ENCODE peak calls at places on chromosome 10, in five cellular contexts. One of them, this sample, is unnamed.

GRCh38 chr10:1846050-1846449 is 108.7 kb upstream of the ADARB2 start:
- DNase-seq in SK-N-SH: no peak
- DNase-seq in K562: no peak
- DNase-seq in H1: no peak
- DNase-seq in GM12891: no peak
- DNase-seq in this sample: no peak

GRCh38 chr10:91635401-91636400 is 2.8 kb upstream of the PPP1R3C start:
- DNase-seq in SK-N-SH: peak; percentile 67
- DNase-seq in K562: peak; percentile 62
- DNase-seq in GM12891: peak; percentile 18
- DNase-seq in H1: no peak
- DNase-seq in this sample: peak; percentile 73

GRCh38 chr10:94155722-94156271 is 162.1 kb downstream of the PLCE1 start:
- DNase-seq in SK-N-SH: no peak
- DNase-seq in GM12891: no peak
- DNase-seq in K562: no peak
- DNase-seq in H1: no peak
- DNase-seq in this sample: no peak

GRCh38 chr10:93995598-93996271 is 2.0 kb downstream of the PLCE1 start:
- DNase-seq in H1: no peak
- DNase-seq in SK-N-SH: no peak
- DNase-seq in K562: no peak
- DNase-seq in GM12891: no peak
- DNase-seq in this sample: no peak

GRCh38 chr10:29608476-29609301 is 26.1 kb downstream of the SVIL start:
- DNase-seq in H1: no peak
- DNase-seq in SK-N-SH: no peak
- DNase-seq in GM12891: no peak
- DNase-seq in K562: no peak
- DNase-seq in this sample: no peak

GRCh38 chr10:132662186-132662920 is 123.6 kb downstream of the NKX6-2 start:
- DNase-seq in H1: no peak
- DNase-seq in SK-N-SH: no peak
- DNase-seq in GM12891: no peak
- DNase-seq in K562: no peak
- DNase-seq in this sample: no peak

GRCh38 chr10:125795111-125795510 is 19.5 kb upstream of the MMP21 start:
- DNase-seq in H1: no peak
- DNase-seq in SK-N-SH: no peak
- DNase-seq in GM12891: no peak
- DNase-seq in K562: no peak
- DNase-seq in this sample: no peak

GRCh38 chr10:117163061-117163953 is 25.2 kb upstream of the VAX1 start:
- DNase-seq in GM12891: no peak
- DNase-seq in SK-N-SH: peak; percentile 79
- DNase-seq in H1: no peak
- DNase-seq in K562: peak; percentile 27
- DNase-seq in this sample: no peak

GRCh38 chr10:54620352-54620751 is 180.7 kb downstream of the PCDH15 start:
- DNase-seq in K562: no peak
- DNase-seq in H1: no peak
- DNase-seq in GM12891: no peak
- DNase-seq in SK-N-SH: no peak
- DNase-seq in this sample: no peak

GRCh38 chr10:17406036-17406834 is 48.2 kb downstream of the ST8SIA6 start:
- DNase-seq in GM12891: no peak
- DNase-seq in K562: no peak
- DNase-seq in H1: no peak
- DNase-seq in SK-N-SH: no peak
- DNase-seq in this sample: no peak

GRCh38 chr10:76149602-76150138 is 718.2 kb downstream of the LRMDA start:
- DNase-seq in SK-N-SH: no peak
- DNase-seq in K562: no peak
- DNase-seq in H1: no peak
- DNase-seq in GM12891: no peak
- DNase-seq in this sample: no peak

GRCh38 chr10:46255696-46256355 is 31.0 kb upstream of the ANTXRL start:
- DNase-seq in SK-N-SH: peak; percentile 95
- DNase-seq in GM12891: peak; percentile 38
- DNase-seq in H1: peak; percentile 62
- DNase-seq in K562: peak; percentile 80
- DNase-seq in this sample: peak; percentile 43

GRCh38 chr10:72002354-72003295 is 38.4 kb downstream of the CHST3 start:
- DNase-seq in H1: no peak
- DNase-seq in K562: no peak
- DNase-seq in SK-N-SH: no peak
- DNase-seq in GM12891: no peak
- DNase-seq in this sample: no peak

GRCh38 chr10:19958787-19959186 is 142.6 kb downstream of the PLXDC2 start:
- DNase-seq in SK-N-SH: no peak
- DNase-seq in H1: no peak
- DNase-seq in K562: no peak
- DNase-seq in GM12891: no peak
- DNase-seq in this sample: no peak

GRCh38 chr10:75247797-75248196 is 12.0 kb upstream of the COMTD1 start:
- DNase-seq in GM12891: no peak
- DNase-seq in H1: no peak
- DNase-seq in K562: no peak
- DNase-seq in SK-N-SH: no peak
- DNase-seq in this sample: no peak

GRCh38 chr10:109205929-109206585 is 717.3 kb downstream of the XPNPEP1 start:
- DNase-seq in K562: no peak
- DNase-seq in H1: no peak
- DNase-seq in SK-N-SH: no peak
- DNase-seq in GM12891: no peak
- DNase-seq in this sample: no peak

GRCh38 chr10:58107506-58107905 is 160.2 kb downstream of the IPMK start:
- DNase-seq in SK-N-SH: no peak
- DNase-seq in GM12891: no peak
- DNase-seq in K562: no peak
- DNase-seq in H1: no peak
- DNase-seq in this sample: no peak
- TF ChIP-seq TAF1 in SK-N-SH: no peak
- TF ChIP-seq TAF1 in GM12891: no peak
- TF ChIP-seq TAF1 in K562: no peak
- TF ChIP-seq TAF1 in H1: no peak
- TF ChIP-seq TAF1 in this sample: no peak

GRCh38 chr10:58414270-58415041 is 29.2 kb downstream of the TFAM start:
- DNase-seq in GM12891: no peak
- DNase-seq in K562: no peak
- DNase-seq in H1: no peak
- DNase-seq in SK-N-SH: peak; percentile 54
- DNase-seq in this sample: peak; percentile 68
- TF ChIP-seq TAF1 in GM12891: no peak
- TF ChIP-seq TAF1 in K562: no peak
- TF ChIP-seq TAF1 in H1: no peak
- TF ChIP-seq TAF1 in SK-N-SH: no peak
- TF ChIP-seq TAF1 in this sample: no peak

DNA sequence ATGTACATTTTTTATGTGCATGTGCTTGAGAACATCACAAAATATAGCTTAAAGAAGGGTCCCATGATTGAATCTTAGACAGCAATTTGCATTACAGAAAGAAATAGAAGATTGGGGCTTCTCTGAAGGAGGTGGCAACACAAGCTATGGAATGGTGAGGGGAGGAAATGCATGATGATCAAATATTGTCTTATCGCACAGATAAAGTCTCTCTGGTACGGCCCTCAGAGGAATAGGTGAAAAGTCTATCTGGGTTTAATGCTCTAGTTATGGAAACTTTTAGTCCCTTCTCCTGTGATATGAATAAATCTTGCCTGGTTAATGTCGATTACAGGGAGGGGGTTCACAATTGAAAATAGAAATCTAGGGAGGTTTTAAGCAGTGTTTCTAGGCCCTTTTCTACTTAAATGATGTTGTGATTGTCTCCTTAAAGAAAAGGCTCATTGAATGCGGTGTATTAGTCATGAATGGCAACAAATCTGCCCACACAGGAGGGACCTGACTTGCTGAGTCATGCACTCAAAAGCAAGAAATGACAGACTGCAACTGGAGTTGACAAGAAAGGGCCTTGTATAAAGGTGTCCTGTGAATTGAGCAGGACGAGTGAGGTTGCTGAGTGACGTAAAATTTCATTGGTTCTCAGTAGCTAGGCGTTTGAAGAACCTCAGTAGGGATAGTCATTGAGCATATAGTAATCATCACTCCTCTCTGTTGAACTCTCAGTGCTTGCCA is 133.4 kb upstream of the CSTF2T start:
- DNase-seq in GM12891: no peak
- DNase-seq in H1: no peak
- DNase-seq in SK-N-SH: no peak
- DNase-seq in K562: no peak
- DNase-seq in this sample: peak; percentile 44
- TF ChIP-seq TAF1 in GM12891: no peak
- TF ChIP-seq TAF1 in H1: no peak
- TF ChIP-seq TAF1 in SK-N-SH: no peak
- TF ChIP-seq TAF1 in K562: no peak
- TF ChIP-seq TAF1 in this sample: no peak

GRCh38 chr10:121695731-121696464 is 97.7 kb upstream of the FGFR2 start:
- DNase-seq in GM12891: no peak
- DNase-seq in K562: no peak
- DNase-seq in H1: no peak
- DNase-seq in SK-N-SH: no peak
- DNase-seq in this sample: peak; percentile 77

GRCh38 chr10:121698902-121699301 is 100.7 kb upstream of the FGFR2 start:
- DNase-seq in H1: no peak
- DNase-seq in SK-N-SH: no peak
- DNase-seq in GM12891: no peak
- DNase-seq in K562: no peak
- DNase-seq in this sample: no peak

GRCh38 chr10:121694966-121695340 is 96.7 kb upstream of the FGFR2 start:
- DNase-seq in K562: no peak
- DNase-seq in SK-N-SH: peak; percentile 68
- DNase-seq in GM12891: no peak
- DNase-seq in H1: no peak
- DNase-seq in this sample: no peak

GRCh38 chr10:121698336-121698735 is 100.1 kb upstream of the FGFR2 start:
- DNase-seq in GM12891: no peak
- DNase-seq in H1: no peak
- DNase-seq in SK-N-SH: no peak
- DNase-seq in K562: no peak
- DNase-seq in this sample: no peak

GRCh38 chr10:121696854-121697253 is 98.6 kb upstream of the FGFR2 start:
- DNase-seq in H1: peak; percentile 29
- DNase-seq in K562: peak; percentile 21
- DNase-seq in SK-N-SH: peak; percentile 45
- DNase-seq in GM12891: no peak
- DNase-seq in this sample: peak; percentile 18
- TF ChIP-seq TAF1 in H1: no peak
- TF ChIP-seq TAF1 in K562: no peak
- TF ChIP-seq TAF1 in SK-N-SH: no peak
- TF ChIP-seq TAF1 in GM12891: no peak
- TF ChIP-seq TAF1 in this sample: no peak

GRCh38 chr10:110496553-110497437 is 912 bp upstream of the DUSP5 start:
- DNase-seq in GM12891: no peak
- DNase-seq in SK-N-SH: peak; percentile 70
- DNase-seq in H1: no peak
- DNase-seq in K562: no peak
- DNase-seq in this sample: no peak

GRCh38 chr10:110493832-110494426 is 3.8 kb upstream of the DUSP5 start:
- DNase-seq in H1: no peak
- DNase-seq in SK-N-SH: no peak
- DNase-seq in K562: no peak
- DNase-seq in GM12891: no peak
- DNase-seq in this sample: no peak

GRCh38 chr10:110492069-110492782 is 5.5 kb upstream of the DUSP5 start:
- DNase-seq in H1: no peak
- DNase-seq in SK-N-SH: no peak
- DNase-seq in K562: no peak
- DNase-seq in GM12891: no peak
- DNase-seq in this sample: no peak

GRCh38 chr10:110495731-110496552 is 1.8 kb upstream of the DUSP5 start:
- DNase-seq in K562: no peak
- DNase-seq in H1: no peak
- DNase-seq in SK-N-SH: peak; percentile 71
- DNase-seq in GM12891: no peak
- DNase-seq in this sample: no peak

GRCh38 chr10:110494532-110494931 is 3.2 kb upstream of the DUSP5 start:
- DNase-seq in K562: no peak
- DNase-seq in SK-N-SH: no peak
- DNase-seq in H1: no peak
- DNase-seq in GM12891: no peak
- DNase-seq in this sample: no peak
- TF ChIP-seq TAF1 in K562: no peak
- TF ChIP-seq TAF1 in SK-N-SH: no peak
- TF ChIP-seq TAF1 in H1: no peak
- TF ChIP-seq TAF1 in GM12891: no peak
- TF ChIP-seq TAF1 in this sample: no peak

GRCh38 chr10:102435529-102436233 is 3.3 kb upstream of the CUEDC2 start:
- DNase-seq in SK-N-SH: no peak
- DNase-seq in H1: no peak
- DNase-seq in K562: peak; percentile 87
- DNase-seq in GM12891: no peak
- DNase-seq in this sample: no peak
- TF ChIP-seq TAF1 in SK-N-SH: no peak
- TF ChIP-seq TAF1 in H1: no peak
- TF ChIP-seq TAF1 in K562: peak; percentile 79
- TF ChIP-seq TAF1 in GM12891: peak; percentile 46
- TF ChIP-seq TAF1 in this sample: no peak

This sample was measured in HepG2.